ENCODE peak calls at places on chromosomes 16 and 17, in four cellular contexts. D, Z, K and X are unnamed samples.

GRCh38 chr16:58032710-58033293 is 7.2 kb downstream of the MMP15 start:
- DNase-seq in D (peak), K (no peak), Z (no peak), X (no peak)

GRCh38 chr17:57523926-57524634 is 221.0 kb downstream of the CCDC182 start:
- DNase-seq in K (no peak), D (no peak), Z (peak), X (no peak)

GRCh38 chr17:8117980-8118768 is at the start of gene ALOXE3:
- DNase-seq in Z (no peak), D (peak), K (peak), X (no peak)

GRCh38 chr17:50572541-50572940 is 12.0 kb downstream of the CACNA1G start:
- DNase-seq in D (no peak), K (no peak), Z (no peak), X (no peak)

GRCh38 chr17:40303009-40303657 is 5.8 kb upstream of the RARA start:
- DNase-seq in Z (no peak), K (no peak), D (peak), X (no peak)

GRCh38 chr16:15993946-15994665 is 44.7 kb downstream of the ABCC1 start:
- DNase-seq in D (no peak), K (no peak), Z (no peak), X (no peak)

GRCh38 chr16:89331371-89332109 is 114.0 kb downstream of the ZNF778 start:
- DNase-seq in Z (no peak), K (no peak), D (no peak), X (no peak)

GRCh38 chr17:33968350-33969044 is 286.6 kb upstream of the CCL2 start:
- DNase-seq in K (no peak), Z (no peak), D (no peak), X (no peak)

GRCh38 chr16:6884002-6884401 is 448.6 kb upstream of the RBFOX1 start:
- DNase-seq in K (no peak), D (no peak), Z (no peak), X (no peak)

GRCh38 chr17:325270-325976 is 27.2 kb downstream of the RPH3AL start:
- DNase-seq in K (no peak), Z (no peak), D (no peak), X (no peak)

GRCh38 chr16:48605518-48606110 is 4.4 kb downstream of the N4BP1 start:
- DNase-seq in D (no peak), Z (peak), K (no peak), X (no peak)

GRCh38 chr16:77169650-77170236 is 21.2 kb upstream of the MON1B start:
- DNase-seq in D (no peak), K (no peak), Z (no peak), X (no peak)

GRCh38 chr17:6671431-6671830 is 19.9 kb downstream of the C17orf100 start:
- DNase-seq in K (peak), Z (no peak), D (no peak), X (no peak)

GRCh38 chr17:15931394-15931793 is 13.5 kb upstream of the ADORA2B start:
- DNase-seq in Z (no peak), D (no peak), K (no peak), X (no peak)

GRCh38 chr17:71975331-71975801 is 145.5 kb upstream of the SOX9 start:
- DNase-seq in Z (peak), K (peak), D (no peak), X (no peak)

GRCh38 chr16:56351481-56351880 is 73.9 kb downstream of the AMFR start:
- DNase-seq in D (peak), Z (no peak), K (peak), X (no peak)

GRCh38 chr16:57834936-57835335 is 32.6 kb upstream of the KIFC3 start:
- DNase-seq in D (peak), K (no peak), Z (no peak), X (no peak)

GRCh38 chr17:66150708-66151107 is 41.2 kb downstream of the CEP112 start:
- DNase-seq in Z (no peak), K (no peak), D (no peak), X (no peak)

GRCh38 chr17:42891539-42892152 is 9.0 kb upstream of the G6PC1 start:
- DNase-seq in D (no peak), K (no peak), Z (peak), X (no peak)

GRCh38 chr16:63617047-63617989 is 1504.5 kb downstream of the CDH11 start:
- DNase-seq in D (no peak), K (no peak), Z (no peak), X (no peak)

GRCh38 chr17:38455288-38455915 is 27.1 kb downstream of the ARHGAP23 start:
- DNase-seq in Z (no peak), D (no peak), K (peak), X (no peak)

GRCh38 chr16:8370374-8371015 is 219.8 kb downstream of the TMEM114 start:
- DNase-seq in D (no peak), Z (no peak), K (no peak), X (no peak)

GRCh38 chr16:88523381-88524159 is 46.6 kb upstream of the ZC3H18 start:
- DNase-seq in Z (no peak), D (no peak), K (no peak), X (no peak)

GRCh38 chr16:75070055-75070841 is 46.3 kb downstream of the LDHD start:
- DNase-seq in K (no peak), Z (peak), D (no peak), X (no peak)

GRCh38 chr17:75031972-75032895 is 14.5 kb downstream of the ATP5PD start:
- DNase-seq in D (peak), Z (peak), K (peak), X (peak)

GRCh38 chr17:75034236-75034908 is 12.4 kb downstream of the ATP5PD start:
- DNase-seq in Z (peak), D (peak), K (peak), X (peak)

GRCh38 chr17:75036643-75037268 is 10.0 kb downstream of the ATP5PD start:
- DNase-seq in Z (peak), K (peak), D (no peak), X (peak)

GRCh38 chr17:75032896-75033294 is 13.9 kb downstream of the ATP5PD start:
- DNase-seq in D (no peak), Z (peak), K (no peak), X (no peak)

GRCh38 chr17:75033346-75034235 is 13.2 kb downstream of the ATP5PD start:
- DNase-seq in K (peak), D (peak), Z (peak), X (peak)
- TF ChIP-seq CTCF in K (no peak), D (no peak), Z (no peak), X (no peak)

GRCh38 chr17:64230551-64231408 is 32.3 kb downstream of the TEX2 start:
- DNase-seq in K (no peak), Z (no peak), D (peak), X (no peak)
- TF ChIP-seq CTCF in K (no peak), Z (no peak), D (no peak), X (no peak)

GRCh38 chr16:11201498-11202259 is 54.3 kb downstream of the SOCS1 start:
- DNase-seq in K (no peak), Z (no peak), D (peak), X (no peak)
- TF ChIP-seq CTCF in K (no peak), Z (no peak), D (no peak), X (no peak)

GRCh38 chr17:37137070-37137610 is 188.4 kb downstream of the AATF start:
- DNase-seq in D (no peak), K (no peak), Z (no peak), X (no peak)
- TF ChIP-seq CTCF in D (no peak), K (no peak), Z (no peak), X (no peak)

DNA sequence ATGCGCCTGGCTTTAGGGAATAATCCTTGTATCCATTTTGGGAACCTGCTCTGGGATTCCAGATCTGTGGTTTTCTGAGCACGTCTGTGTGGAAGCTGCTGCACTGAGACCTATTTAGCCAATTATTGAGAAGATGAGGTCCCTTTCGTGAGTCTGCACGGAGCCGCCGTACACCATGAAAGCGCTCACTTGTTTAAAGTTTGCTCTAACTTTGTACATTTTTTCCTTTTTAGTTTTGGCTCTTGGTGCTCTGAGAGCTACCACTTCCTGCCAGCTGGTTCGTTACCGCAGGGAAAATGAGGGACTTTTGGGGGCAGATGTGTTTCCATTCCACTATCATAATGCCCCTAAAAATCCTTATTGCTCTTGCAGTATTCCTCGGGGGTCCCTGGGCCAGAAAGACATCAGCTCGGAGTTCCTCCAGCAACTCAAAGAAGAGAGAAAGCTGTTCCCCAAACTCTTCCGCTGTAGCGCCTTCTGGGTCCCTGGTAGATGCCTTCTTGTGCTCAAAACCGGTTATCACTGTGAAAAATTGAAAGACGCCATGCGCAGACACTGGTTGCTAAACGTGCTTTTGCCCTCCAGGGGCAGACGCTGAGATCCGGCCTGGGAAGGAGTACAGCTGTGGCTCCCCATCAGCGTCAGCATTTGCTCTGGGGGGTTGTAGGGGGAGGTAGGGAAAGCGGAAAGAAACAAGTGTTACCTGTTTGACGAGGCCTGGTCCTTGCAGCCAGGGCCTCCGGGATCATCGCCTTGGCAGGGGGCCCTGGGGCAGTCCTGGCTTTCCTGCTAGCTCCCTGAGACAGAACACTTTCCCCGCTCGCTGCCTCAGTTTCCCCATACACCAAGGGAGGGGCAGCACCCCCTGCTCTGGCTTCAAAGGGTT is 238.1 kb downstream of the MRTFB start:
- DNase-seq in K (no peak), D (peak), Z (no peak), X (no peak)
- TF ChIP-seq CTCF in K (no peak), D (peak), Z (no peak), X (no peak)

DNA sequence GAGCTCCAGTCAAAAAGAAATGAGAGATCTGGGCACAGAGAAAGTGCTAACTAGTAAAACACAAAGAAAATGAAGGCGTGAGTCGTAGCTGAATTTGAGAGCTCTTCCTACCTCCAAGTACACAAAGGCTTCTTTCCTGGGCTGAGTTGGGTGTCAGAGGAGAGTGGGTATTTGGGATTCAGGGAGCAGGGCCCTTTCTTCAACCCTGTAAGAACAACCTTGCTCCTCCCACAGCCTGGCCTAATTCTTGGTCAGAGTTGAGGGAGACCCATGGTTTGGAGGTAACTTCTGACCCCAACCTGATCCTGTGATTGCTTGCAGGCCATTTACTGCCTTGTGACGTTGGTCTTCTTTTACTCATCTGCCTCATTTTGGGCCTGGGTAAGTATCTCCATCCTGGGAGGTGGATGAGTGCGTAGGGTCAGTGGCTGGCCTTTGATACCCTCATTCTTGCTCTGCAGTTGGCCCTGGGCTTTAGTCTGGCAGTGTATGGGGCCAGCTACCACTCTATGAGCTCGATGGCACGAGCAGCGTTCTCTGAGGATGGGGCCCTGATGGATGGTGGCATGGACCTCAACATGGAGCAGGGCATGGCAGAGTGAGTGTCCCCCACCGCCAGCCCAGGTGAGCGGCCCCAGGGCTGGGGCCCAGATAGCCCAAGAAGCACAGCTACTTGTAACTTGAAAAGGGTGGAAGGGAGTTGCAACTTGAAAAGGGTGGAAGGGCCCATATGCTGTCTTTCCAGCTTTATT is 1.3 kb downstream of the TMEM208 start:
- DNase-seq in K (no peak), D (no peak), Z (no peak), X (no peak)
- TF ChIP-seq CTCF in K (no peak), D (no peak), Z (no peak), X (no peak)

DNA sequence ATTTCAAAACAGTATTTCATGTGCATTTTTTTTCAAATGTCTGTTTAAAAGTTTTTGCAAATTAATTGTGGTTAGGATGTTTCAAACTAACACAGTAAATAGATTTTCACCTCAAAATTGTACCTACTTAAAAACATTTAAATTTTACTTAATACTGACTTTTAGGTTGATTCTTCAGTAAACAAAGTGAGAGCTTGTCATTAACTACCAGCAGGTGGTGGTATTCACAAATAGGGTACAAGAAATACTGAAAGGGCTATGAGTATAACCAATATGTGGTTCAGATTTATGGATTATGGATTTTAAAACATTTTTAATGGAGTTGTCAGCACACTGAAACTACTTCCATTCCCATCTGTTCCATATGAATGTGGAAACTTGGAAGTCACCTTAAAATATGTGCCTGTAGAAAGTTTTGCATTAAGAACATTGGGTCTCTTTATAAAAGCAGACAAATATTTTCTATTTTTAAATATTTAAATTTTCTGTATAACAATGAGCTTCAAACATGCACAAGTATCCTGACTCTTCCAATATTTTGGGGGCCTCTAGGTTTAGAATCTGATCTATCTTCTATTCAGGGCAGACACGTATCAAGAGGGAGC is 155.5 kb downstream of the SNX11 start:
- DNase-seq in Z (no peak), K (no peak), D (no peak), X (no peak)
- TF ChIP-seq CTCF in Z (peak), K (no peak), D (peak), X (no peak)